ENCODE peak calls at places on chromosomes 3 and 15, in four cellular contexts. C is GM12878, U is H1, H is K562. L is an unnamed sample.

GRCh38 chr3:27081566-27081965 is 287.6 kb downstream of the NEK10 start:
- DNase-seq in C (no peak), U (no peak), H (no peak), L (no peak)

GRCh38 chr15:58147151-58147550 is 9.0 kb downstream of the AQP9 start:
- DNase-seq in C (no peak), U (no peak), H (no peak), L (no peak)

GRCh38 chr3:29627136-29628117 is 346.6 kb downstream of the RBMS3 start:
- DNase-seq in C (no peak), U (no peak), H (no peak), L (peak)

GRCh38 chr3:158539414-158540014 is 31.5 kb upstream of the MLF1 start:
- DNase-seq in C (no peak), U (no peak), H (peak), L (peak)

GRCh38 chr3:188830955-188831354 is 340.8 kb upstream of the TPRG1 start:
- DNase-seq in C (no peak), U (no peak), H (no peak), L (no peak)

GRCh38 chr15:47404877-47405276 is 312.4 kb upstream of the SEMA6D start:
- DNase-seq in C (no peak), U (no peak), H (no peak), L (no peak)

GRCh38 chr3:171556574-171557145 is 96.5 kb upstream of the TNIK start:
- DNase-seq in C (no peak), U (no peak), H (no peak), L (peak)

GRCh38 chr3:45664558-45664957 is 24.6 kb upstream of the SACM1L start:
- DNase-seq in C (peak), U (no peak), H (no peak), L (no peak)

GRCh38 chr3:18295171-18295920 is 129.8 kb downstream of the SATB1 start:
- DNase-seq in C (no peak), U (peak), H (peak), L (peak)

GRCh38 chr3:123122525-123123315 is 55.9 kb downstream of the PDIA5 start:
- DNase-seq in C (no peak), U (no peak), H (no peak), L (peak)

GRCh38 chr15:74768771-74769342 is 13.0 kb upstream of the CSK start:
- DNase-seq in C (no peak), U (peak), H (peak), L (peak)
- TF ChIP-seq CHD1 in C (no peak), U (no peak), H (no peak), L (no peak)

GRCh38 chr3:146387566-146387965 is 81.8 kb downstream of the PLSCR2 start:
- DNase-seq in C (no peak), U (no peak), H (no peak), L (no peak)

GRCh38 chr3:146390967-146391366 is 78.4 kb downstream of the PLSCR2 start:
- DNase-seq in C (no peak), U (no peak), H (no peak), L (peak)

GRCh38 chr3:146395164-146395563 is 74.2 kb downstream of the PLSCR2 start:
- DNase-seq in C (no peak), U (no peak), H (no peak), L (no peak)

GRCh38 chr3:146384786-146385185 is 84.6 kb downstream of the PLSCR2 start:
- DNase-seq in C (no peak), U (no peak), H (no peak), L (no peak)

GRCh38 chr3:146390006-146390772 is 79.2 kb downstream of the PLSCR2 start:
- DNase-seq in C (no peak), U (no peak), H (no peak), L (no peak)
- TF ChIP-seq CHD1 in C (no peak), U (no peak), H (no peak), L (no peak)

DNA sequence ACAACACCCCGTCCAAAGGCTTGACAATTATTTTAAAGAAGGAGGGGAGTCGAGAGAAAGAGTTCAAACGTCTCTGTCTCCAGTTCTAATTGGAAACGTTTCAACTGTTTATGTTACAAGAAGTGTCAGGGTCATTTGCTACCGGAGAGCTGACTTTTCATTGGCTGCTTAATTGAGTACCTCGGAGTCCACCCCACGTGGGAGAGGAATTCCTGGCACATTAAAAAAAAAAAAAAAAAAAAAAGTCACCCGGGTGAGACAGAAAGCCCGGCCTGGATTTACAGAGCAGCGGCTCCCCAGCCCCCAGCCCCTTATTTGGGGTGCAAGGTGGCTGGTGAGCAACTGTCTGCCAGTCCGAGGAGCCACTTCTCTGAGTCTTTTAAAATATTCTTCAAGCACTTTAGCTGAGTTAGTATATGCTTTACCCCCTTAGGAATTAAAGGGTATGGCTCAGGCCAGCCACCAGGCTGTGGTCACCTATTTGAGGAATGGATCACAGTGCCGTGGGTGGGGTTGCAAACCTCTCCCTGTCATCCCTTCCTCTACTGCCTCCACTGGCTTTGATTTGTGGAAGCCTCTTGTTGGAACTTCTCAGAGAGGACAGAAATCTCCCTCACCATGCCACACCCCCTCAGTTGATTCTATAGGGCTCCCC is 3.9 kb upstream of the TLE3 start:
- DNase-seq in C (no peak), U (peak), H (peak), L (peak)
- TF ChIP-seq CHD1 in C (no peak), U (no peak), H (no peak), L (no peak)

GRCh38 chr3:189944285-189945145 is 176.2 kb downstream of the P3H2 start:
- DNase-seq in C (no peak), U (no peak), H (no peak), L (no peak)
- TF ChIP-seq CHD1 in C (no peak), U (no peak), H (no peak), L (no peak)

DNA sequence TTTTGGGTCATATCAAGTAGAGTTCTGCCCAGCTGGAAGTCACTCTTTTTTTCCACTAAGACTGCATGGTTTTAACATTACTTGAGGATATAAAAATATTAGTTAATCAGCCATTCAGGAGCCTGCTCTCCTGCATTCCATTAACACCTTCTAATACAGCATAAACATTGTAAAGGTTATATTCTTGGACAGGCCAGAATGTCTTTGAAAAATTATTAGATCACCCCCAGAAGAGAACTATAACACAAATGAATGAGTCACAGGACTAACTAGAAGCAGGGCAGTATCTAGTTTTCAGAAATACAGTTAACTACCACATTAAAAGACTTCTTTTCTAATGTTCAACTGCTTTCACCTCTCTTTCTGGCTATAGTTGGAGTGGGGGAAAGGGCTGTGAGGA is 80.9 kb downstream of the THBS1 start:
- DNase-seq in C (no peak), U (no peak), H (no peak), L (peak)
- TF ChIP-seq CHD1 in C (no peak), U (no peak), H (no peak), L (no peak)

DNA sequence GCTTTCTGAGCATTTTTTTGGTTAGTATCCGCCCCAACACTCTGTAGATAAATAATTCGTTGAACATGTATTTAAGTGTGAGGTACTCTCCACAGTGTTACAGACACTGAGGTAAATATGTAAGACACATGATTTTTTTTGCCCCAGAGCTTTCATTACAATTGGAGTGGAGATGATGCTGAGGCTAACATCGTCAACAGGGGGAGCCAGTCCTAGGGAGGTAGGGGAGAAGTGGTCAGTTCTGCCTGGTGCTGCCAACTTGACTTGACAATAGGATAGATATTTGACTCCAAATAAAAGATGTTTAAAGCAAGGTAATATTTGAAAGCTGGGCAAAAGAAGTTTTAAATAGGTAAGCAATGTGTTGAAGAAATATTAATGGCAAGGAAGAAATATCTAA is 295.7 kb downstream of the UNC13C start:
- DNase-seq in C (no peak), U (no peak), H (no peak), L (no peak)
- TF ChIP-seq CHD1 in C (no peak), U (no peak), H (no peak), L (no peak)

GRCh38 chr15:25909325-25909724 is 46.2 kb upstream of the ATP10A start:
- DNase-seq in C (no peak), U (no peak), H (no peak), L (no peak)

GRCh38 chr15:25903024-25903581 is 40.0 kb upstream of the ATP10A start:
- DNase-seq in C (no peak), U (no peak), H (no peak), L (peak)

GRCh38 chr15:25901841-25902610 is 38.9 kb upstream of the ATP10A start:
- DNase-seq in C (no peak), U (no peak), H (no peak), L (no peak)

GRCh38 chr15:25900901-25901300 is 37.8 kb upstream of the ATP10A start:
- DNase-seq in C (no peak), U (no peak), H (no peak), L (peak)

GRCh38 chr15:25905140-25905539 is 42.0 kb upstream of the ATP10A start:
- DNase-seq in C (no peak), U (no peak), H (no peak), L (peak)
- TF ChIP-seq CHD1 in C (no peak), U (no peak), H (no peak), L (no peak)

GRCh38 chr15:35186346-35186745 is 101.3 kb upstream of the NANOGP8 start:
- DNase-seq in C (no peak), U (no peak), H (no peak), L (no peak)

GRCh38 chr15:35181538-35181937 is 96.4 kb upstream of the NANOGP8 start:
- DNase-seq in C (peak), U (no peak), H (no peak), L (peak)

GRCh38 chr15:35184646-35185045 is 99.6 kb upstream of the NANOGP8 start:
- DNase-seq in C (no peak), U (no peak), H (no peak), L (no peak)

GRCh38 chr15:35179739-35180138 is 94.6 kb upstream of the NANOGP8 start:
- DNase-seq in C (no peak), U (no peak), H (no peak), L (no peak)

DNA sequence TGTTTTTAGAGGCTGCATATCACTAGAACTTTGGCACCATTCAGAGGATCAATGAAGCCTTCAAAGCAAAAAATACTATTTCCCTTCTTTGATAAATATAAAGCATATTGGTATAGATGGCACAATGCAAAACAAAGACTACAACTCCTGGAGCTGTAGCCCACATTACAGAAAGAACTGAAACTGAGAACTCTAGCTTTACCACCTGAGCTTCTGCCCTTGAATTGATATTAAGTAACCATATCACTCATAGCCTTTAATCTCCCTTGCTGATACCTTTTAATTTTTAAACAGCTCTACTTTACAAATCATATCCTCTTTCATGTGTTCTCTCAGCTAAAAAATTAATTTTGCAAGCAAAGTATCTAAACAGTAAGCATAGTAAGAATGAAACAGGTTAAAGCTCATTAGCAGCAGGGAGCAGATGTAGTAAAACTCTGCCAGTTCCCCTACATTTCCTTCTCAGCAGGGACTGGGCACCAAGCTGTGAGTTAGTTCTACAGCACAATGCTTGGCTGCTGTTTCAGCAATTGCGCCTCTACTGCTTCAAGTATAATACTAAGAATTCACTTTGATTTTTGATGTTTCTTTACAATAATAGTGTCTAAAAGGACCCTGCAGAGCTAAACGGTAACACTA is 97.9 kb upstream of the NANOGP8 start:
- DNase-seq in C (peak), U (peak), H (no peak), L (no peak)
- TF ChIP-seq CHD1 in C (no peak), U (no peak), H (no peak), L (no peak)

DNA sequence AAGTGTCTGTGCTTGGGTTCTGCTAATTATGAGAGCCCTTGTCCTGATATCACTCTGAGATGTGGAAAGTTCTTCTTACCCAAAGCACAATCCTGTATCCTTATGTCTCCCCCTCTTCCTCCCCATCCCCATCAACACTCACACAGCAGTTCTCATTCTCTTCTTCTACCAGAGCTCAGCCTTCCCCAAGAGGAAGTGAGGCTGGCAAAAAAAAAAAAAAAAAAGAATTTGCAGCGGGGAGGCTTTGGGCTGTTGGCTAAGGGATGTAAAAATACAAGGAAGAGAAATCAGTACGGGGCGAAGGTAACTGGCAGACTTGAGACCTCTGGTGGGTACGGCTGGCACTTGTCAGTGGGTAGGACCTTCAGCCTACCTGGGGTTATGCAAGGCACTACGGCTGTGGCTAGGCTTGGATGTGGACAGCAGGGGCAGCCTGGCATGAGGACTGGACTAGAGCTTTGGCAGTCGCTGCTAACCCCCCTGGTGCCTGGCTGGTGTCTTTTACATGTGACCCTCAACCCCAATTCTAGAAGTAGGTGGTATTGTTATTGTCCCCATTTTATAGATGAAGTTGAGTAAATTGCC is 5.4 kb downstream of the VIPR1 start:
- DNase-seq in C (no peak), U (no peak), H (no peak), L (no peak)
- TF ChIP-seq CHD1 in C (no peak), U (no peak), H (no peak), L (no peak)

DNA sequence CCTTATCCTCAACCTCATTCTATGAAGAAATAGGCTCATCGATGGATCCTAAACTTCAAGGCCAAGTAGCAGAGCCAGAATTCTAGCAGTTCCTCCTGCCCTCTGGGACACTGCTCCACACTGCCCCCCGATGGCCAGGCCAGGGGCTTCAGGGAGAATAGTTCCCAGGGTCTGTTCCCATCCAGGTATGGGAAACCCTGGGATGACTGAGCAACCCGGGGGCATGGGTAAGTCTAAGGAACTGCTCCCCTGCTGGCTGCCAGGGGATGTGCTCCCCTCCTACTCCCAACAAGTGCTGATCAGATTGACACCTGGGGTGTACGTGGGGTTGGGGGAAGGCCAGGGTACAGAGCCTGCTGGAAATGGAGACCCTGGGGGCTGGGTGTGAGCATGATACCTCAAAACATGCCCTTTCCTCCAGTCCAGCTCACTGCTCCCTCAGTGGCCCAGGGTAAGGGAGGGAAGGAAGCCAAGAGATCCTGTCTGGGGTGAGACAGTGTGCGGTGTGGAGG is 7.6 kb downstream of the ULK3 start:
- DNase-seq in C (no peak), U (peak), H (peak), L (peak)
- TF ChIP-seq CHD1 in C (no peak), U (no peak), H (no peak), L (no peak)

L was measured in IMR-90.